ENCODE peak calls at places on chromosomes 1 and 21, in nine cellular contexts. S is heart left ventricle, X is IMR-90, Y is K562, A is GM12891, W is tibial nerve, I is thyroid gland, T is spleen, C is vagina. N is an unnamed sample.

GRCh38 chr1:228087771-228088251 is 5.3 kb downstream of the ARF1 start:
- DNase-seq in Y (no peak), T (peak), S (no peak), X (peak), W (peak), C (no peak), I (no peak), A (no peak), N (peak)

GRCh38 chr21:24045775-24046215 is 1561.5 kb downstream of the MRPL39 start:
- DNase-seq in Y (no peak), C (peak), A (no peak), W (peak), S (peak), I (peak), X (peak), T (peak), N (peak)

GRCh38 chr1:232675267-232675666 is 45.3 kb upstream of the SIPA1L2 start:
- DNase-seq in W (no peak), I (peak), A (no peak), S (no peak), T (no peak), X (peak), C (no peak), Y (no peak), N (no peak)

GRCh38 chr1:206583461-206584264 is 28.6 kb downstream of the EIF2D start:
- DNase-seq in Y (peak), A (peak), X (peak), C (no peak), S (peak), T (peak), I (peak), W (peak), N (peak)

GRCh38 chr1:187626056-187626455 is 797.3 kb downstream of the PLA2G4A start:
- DNase-seq in W (no peak), X (peak), S (no peak), A (no peak), Y (no peak), T (no peak), C (no peak), I (no peak), N (no peak)

GRCh38 chr1:201128476-201128875 is 1.5 kb upstream of the ASCL5 start:
- DNase-seq in S (no peak), T (peak), I (no peak), A (no peak), X (no peak), Y (no peak), W (no peak), C (no peak), N (no peak)

GRCh38 chr1:32255072-32256071 is 4.3 kb downstream of the LCK start:
- DNase-seq in Y (no peak), I (no peak), A (no peak), C (no peak), X (no peak), S (no peak), W (no peak), T (no peak), N (no peak)

GRCh38 chr1:224637936-224638335 is 21.8 kb downstream of the CNIH3 start:
- DNase-seq in X (no peak), S (no peak), Y (no peak), A (no peak), W (no peak), T (no peak), I (no peak), C (no peak), N (no peak)

GRCh38 chr21:42439284-42440186 is 35.8 kb downstream of the UBASH3A start:
- DNase-seq in T (peak), Y (no peak), A (no peak), S (no peak), X (no peak), W (no peak), C (no peak), I (no peak), N (no peak)

GRCh38 chr1:167132306-167133010 is 38.6 kb downstream of the STYXL2 start:
- DNase-seq in T (no peak), C (peak), I (no peak), S (no peak), X (no peak), W (no peak), Y (no peak), A (no peak), N (no peak)

GRCh38 chr1:78070758-78071157 is 25.0 kb downstream of the GIPC2 start:
- DNase-seq in T (no peak), X (peak), S (no peak), Y (no peak), I (no peak), A (no peak), C (no peak), W (no peak), N (peak)

GRCh38 chr1:109827466-109827865 is 63.7 kb upstream of the EPS8L3 start:
- DNase-seq in X (no peak), I (no peak), S (no peak), C (peak), T (no peak), Y (no peak), A (no peak), W (no peak), N (no peak)

GRCh38 chr21:43749686-43750262 is 26.3 kb downstream of the CSTB start:
- DNase-seq in T (no peak), A (no peak), S (no peak), C (no peak), I (no peak), Y (no peak), W (no peak), X (no peak), N (no peak)

GRCh38 chr1:238399558-238399957 is 508.8 kb upstream of the ZP4 start:
- DNase-seq in S (no peak), A (no peak), Y (no peak), W (no peak), T (no peak), I (no peak), X (no peak), C (no peak), N (no peak)

GRCh38 chr1:230359992-230360391 is 66.1 kb downstream of the PGBD5 start:
- DNase-seq in W (no peak), A (no peak), X (peak), S (no peak), I (peak), C (no peak), Y (no peak), T (no peak), N (no peak)

GRCh38 chr1:162383091-162383490 is 1.6 kb downstream of the C1orf226 start:
- DNase-seq in I (no peak), W (no peak), X (no peak), Y (no peak), C (peak), S (no peak), A (no peak), T (no peak), N (no peak)

GRCh38 chr1:101509370-101509769 is 272.6 kb downstream of the S1PR1 start:
- DNase-seq in S (peak), X (no peak), Y (no peak), W (no peak), A (no peak), I (no peak), C (no peak), T (no peak), N (no peak)

GRCh38 chr1:247487057-247487456 is 29.2 kb upstream of the OR2B11 start:
- DNase-seq in S (no peak), C (no peak), A (peak), W (no peak), I (no peak), X (peak), Y (peak), T (no peak), N (peak)

DNA sequence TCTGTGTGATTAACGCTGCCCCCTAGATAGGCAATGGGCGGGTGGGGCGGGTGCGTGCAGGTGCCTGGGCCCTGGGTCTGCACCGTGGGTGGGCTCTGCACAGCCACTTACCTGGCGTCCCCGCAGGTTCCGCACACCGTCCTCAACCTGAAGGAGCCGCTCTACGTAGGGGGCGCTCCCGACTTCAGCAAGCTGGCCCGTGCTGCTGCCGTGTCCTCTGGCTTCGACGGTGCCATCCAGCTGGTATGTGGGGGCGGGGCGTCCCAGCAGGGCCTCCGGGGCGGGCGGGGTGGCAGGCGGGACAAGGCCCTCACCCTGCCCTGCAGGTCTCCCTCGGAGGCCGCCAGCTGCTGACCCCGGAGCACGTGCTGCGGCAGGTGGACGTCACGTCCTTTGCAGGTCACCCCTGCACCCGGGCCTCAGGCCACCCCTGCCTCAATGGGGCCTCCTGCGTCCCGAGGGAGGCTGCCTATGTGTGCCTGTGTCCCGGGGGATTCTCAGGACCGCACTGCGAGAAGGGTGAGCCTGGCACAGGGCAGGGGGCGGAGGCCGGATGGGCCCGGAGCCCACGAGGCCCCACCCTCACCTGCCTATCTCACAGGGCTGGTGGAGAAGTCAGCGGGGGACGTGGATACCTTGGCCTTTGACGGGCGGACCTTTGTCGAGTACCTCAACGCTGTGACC is 22.8 kb downstream of the RNF223 start:
- DNase-seq in I (no peak), C (no peak), A (no peak), W (no peak), X (no peak), Y (no peak), S (no peak), T (no peak), N (no peak)
- TF ChIP-seq POLR2A in I (no peak), C (no peak), A (no peak), W (no peak), X (no peak), Y (no peak), S (no peak), T (no peak), N (no peak)

DNA sequence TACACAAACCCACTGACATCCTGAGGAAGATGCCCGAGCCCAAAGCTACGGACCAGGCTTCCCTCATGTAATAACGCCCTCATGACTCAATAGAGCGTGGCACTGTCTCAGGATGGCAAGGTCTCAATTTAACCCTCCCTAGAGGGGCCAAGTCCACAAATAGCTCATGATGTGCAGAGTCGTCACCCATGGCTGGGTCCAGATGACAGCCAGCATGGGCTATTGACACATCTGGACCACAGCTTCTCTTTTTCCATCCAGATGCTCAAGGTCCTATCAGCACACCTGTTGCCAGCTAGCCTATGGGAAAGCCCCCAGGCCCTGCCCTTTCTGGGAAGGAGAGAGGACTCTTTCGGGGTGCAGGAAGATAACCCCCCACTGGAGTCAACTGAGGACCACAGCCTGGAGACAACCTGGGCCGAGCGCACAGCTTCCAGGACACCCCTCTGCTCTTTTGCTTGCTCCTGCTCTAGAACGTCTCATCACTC is 2.8 kb downstream of the LAPTM5 start:
- DNase-seq in C (no peak), I (no peak), S (no peak), T (peak), W (no peak), A (no peak), X (no peak), Y (no peak), N (no peak)
- TF ChIP-seq POLR2A in C (no peak), I (no peak), S (no peak), T (peak), W (no peak), A (peak), X (no peak), Y (no peak), N (no peak)

GRCh38 chr1:16913866-16914662 is 7.7 kb upstream of the CROCC start:
- DNase-seq in C (no peak), A (peak), Y (peak), X (peak), I (peak), S (peak), T (peak), W (peak), N (peak)
- TF ChIP-seq POLR2A in C (no peak), A (no peak), Y (peak), X (peak), I (peak), S (no peak), T (no peak), W (peak), N (peak)

DNA sequence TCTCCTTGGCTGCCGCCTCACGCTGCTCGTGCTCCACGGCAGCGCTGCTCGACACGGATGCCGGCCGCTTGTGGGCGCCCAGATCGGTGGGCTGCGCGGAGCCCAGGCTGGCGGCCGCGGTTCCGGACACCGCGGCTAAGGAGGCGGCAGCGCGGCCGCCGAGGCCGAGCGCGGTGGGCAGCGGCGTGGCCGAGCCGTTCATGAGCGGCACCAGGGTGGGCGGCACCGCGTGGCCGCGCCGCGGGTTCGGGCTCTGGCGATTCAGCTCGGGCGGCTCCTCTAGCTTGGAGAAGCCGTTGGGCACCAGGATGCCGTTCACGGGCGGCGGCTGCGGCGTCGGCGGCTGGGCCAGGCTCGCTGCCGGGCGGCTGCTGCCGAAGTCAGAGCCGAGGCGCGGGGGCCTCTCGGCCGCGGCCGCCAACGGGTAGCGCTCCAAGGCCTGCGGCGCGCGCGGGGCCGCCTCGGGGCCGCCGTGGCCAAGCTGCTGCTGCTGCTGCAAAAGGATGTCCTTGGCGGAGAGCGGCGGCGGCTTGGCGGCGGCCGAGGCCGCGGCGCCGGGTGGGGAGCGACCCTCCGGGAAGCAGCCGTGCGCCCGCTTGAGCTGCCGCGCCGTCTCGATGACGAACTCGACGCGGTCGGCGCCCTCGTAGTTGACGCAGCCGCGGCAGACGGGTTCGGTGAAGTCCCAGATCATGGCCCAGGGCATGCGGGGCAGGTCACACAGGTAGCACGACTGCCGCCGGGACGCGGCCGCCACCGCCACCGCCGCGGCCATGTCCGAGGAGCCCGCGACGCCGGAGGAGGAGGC is 1.1 kb downstream of the IRF2BP2 start:
- DNase-seq in S (peak), T (peak), X (no peak), Y (peak), I (peak), W (no peak), A (no peak), C (no peak), N (no peak)
- TF ChIP-seq POLR2A in S (no peak), T (no peak), X (peak), Y (peak), I (no peak), W (no peak), A (peak), C (no peak), N (no peak)

N was measured in H54.